ENCODE peak calls at places on chromosomes 16 and 17, in six cellular contexts. C, X, S, M, V and Q are unnamed samples.

GRCh38 chr16:66512589-66513404 is 37.1 kb downstream of the TK2 start:
- DNase-seq in V (no peak), X (no peak), M (peak; percentile 50), S (no peak), C (no peak), Q (peak; percentile 41)

GRCh38 chr16:1333149-1333812 is at the start of gene BAIAP3:
- DNase-seq in X (peak; percentile 44), M (no peak), S (peak; percentile 15), V (no peak), C (no peak), Q (peak; percentile 67)

GRCh38 chr16:84635702-84636101 is 12.6 kb upstream of the KLHL36 start:
- DNase-seq in V (no peak), M (no peak), C (no peak), X (no peak), S (no peak), Q (no peak)

GRCh38 chr16:65672960-65673359 is 551.1 kb upstream of the CDH11 start:
- DNase-seq in V (no peak), C (peak; percentile 22), S (no peak), M (peak; percentile 87), X (no peak), Q (no peak)

GRCh38 chr17:83135692-83136091 is 56.3 kb downstream of the METRNL start:
- DNase-seq in M (no peak), V (no peak), S (no peak), X (no peak), C (no peak), Q (no peak)

GRCh38 chr17:59607817-59608403 is 11.8 kb upstream of the CLTC start:
- DNase-seq in V (no peak), M (no peak), C (no peak), X (no peak), S (no peak), Q (peak; percentile 18)

GRCh38 chr16:23072084-23072599 is 77.1 kb downstream of the USP31 start:
- DNase-seq in M (peak; percentile 35), X (no peak), S (no peak), V (no peak), C (peak; percentile 77), Q (no peak)

GRCh38 chr17:66540131-66540781 is 237.8 kb downstream of the PRKCA start:
- DNase-seq in X (peak; percentile 53), S (no peak), C (peak; percentile 91), V (no peak), M (peak; percentile 76), Q (no peak)

GRCh38 chr17:79672496-79672895 is 58.2 kb upstream of the ENPP7 start:
- DNase-seq in C (no peak), M (no peak), V (no peak), X (no peak), S (no peak), Q (no peak)

GRCh38 chr16:14500791-14501190 is 129.3 kb downstream of the PARN start:
- DNase-seq in M (no peak), X (no peak), S (peak; percentile 48), V (no peak), C (peak; percentile 60), Q (no peak)

GRCh38 chr16:1499756-1500464 is 6.8 kb downstream of the TELO2 start:
- DNase-seq in X (no peak), V (no peak), S (no peak), M (no peak), C (no peak), Q (no peak)

GRCh38 chr17:39619786-39620101 is 7.0 kb upstream of the PPP1R1B start:
- DNase-seq in M (no peak), S (no peak), V (no peak), C (no peak), X (no peak), Q (no peak)

GRCh38 chr16:75351183-75351582 is 82.1 kb downstream of the CFDP1 start:
- DNase-seq in S (no peak), X (no peak), M (peak; percentile 79), C (peak; percentile 80), V (no peak), Q (no peak)

GRCh38 chr17:81025756-81026155 is 9.2 kb upstream of the BAIAP2 start:
- DNase-seq in X (no peak), S (no peak), C (no peak), M (no peak), V (no peak), Q (no peak)

GRCh38 chr17:38844261-38844757 is 9.2 kb downstream of the RPL23 start:
- DNase-seq in S (no peak), C (no peak), M (no peak), V (no peak), X (no peak), Q (no peak)

GRCh38 chr17:20263595-20263994 is 203.7 kb downstream of the LGALS9B start:
- DNase-seq in C (peak; percentile 61), X (no peak), V (no peak), S (no peak), M (peak; percentile 47), Q (no peak)

GRCh38 chr17:32699247-32699646 is 177.7 kb downstream of the MYO1D start:
- DNase-seq in C (no peak), S (no peak), V (no peak), M (no peak), X (no peak), Q (no peak)

GRCh38 chr16:30488764-30489595 is 16.4 kb downstream of the ITGAL start:
- DNase-seq in X (no peak), S (no peak), M (no peak), V (no peak), C (no peak), Q (no peak)

GRCh38 chr17:20095366-20096080 is 86.4 kb downstream of the SPECC1 start:
- DNase-seq in V (no peak), S (peak; percentile 7), X (peak; percentile 51), M (peak; percentile 24), C (peak; percentile 13), Q (peak; percentile 56)

GRCh38 chr16:5321925-5322324 is 224.3 kb upstream of the EEF2KMT start:
- DNase-seq in X (no peak), S (no peak), V (no peak), C (no peak), M (no peak), Q (no peak)

GRCh38 chr17:73283841-73284282 is 22.2 kb upstream of the CPSF4L start:
- DNase-seq in V (no peak), S (no peak), M (no peak), C (no peak), X (peak; percentile 56), Q (no peak)